ENCODE peak calls at places on chromosomes 7 and 10, in four cellular contexts. One of them, this sample, is unnamed.

GRCh38 chr7:138208864-138209263 is 132.6 kb downstream of the AKR1D1 start:
- DNase-seq in ovary: no peak
- DNase-seq in fibroblast of lung: no peak
- DNase-seq in CD8-positive, alpha-beta T cell: no peak
- DNase-seq in this sample: no peak

GRCh38 chr7:79176859-79177477 is 276.5 kb downstream of the MAGI2 start:
- DNase-seq in fibroblast of lung: peak; percentile 74
- DNase-seq in CD8-positive, alpha-beta T cell: no peak
- DNase-seq in ovary: no peak
- DNase-seq in this sample: no peak

GRCh38 chr10:59227136-59227673 is 50.8 kb downstream of the PHYHIPL start:
- DNase-seq in ovary: no peak
- DNase-seq in CD8-positive, alpha-beta T cell: no peak
- DNase-seq in fibroblast of lung: no peak
- DNase-seq in this sample: no peak

GRCh38 chr10:9823268-9823930 is 1194.3 kb upstream of the CELF2 start:
- DNase-seq in CD8-positive, alpha-beta T cell: no peak
- DNase-seq in fibroblast of lung: peak; percentile 18
- DNase-seq in ovary: no peak
- DNase-seq in this sample: no peak

GRCh38 chr10:1291178-1292090 is 235.2 kb downstream of the WDR37 start:
- DNase-seq in CD8-positive, alpha-beta T cell: no peak
- DNase-seq in ovary: no peak
- DNase-seq in fibroblast of lung: no peak
- DNase-seq in this sample: no peak

GRCh38 chr10:86545097-86545496 is 23.5 kb upstream of the WAPL start:
- DNase-seq in CD8-positive, alpha-beta T cell: no peak
- DNase-seq in fibroblast of lung: no peak
- DNase-seq in ovary: no peak
- DNase-seq in this sample: no peak

GRCh38 chr10:14371616-14372015 is 40.9 kb upstream of the FRMD4A start:
- DNase-seq in ovary: no peak
- DNase-seq in CD8-positive, alpha-beta T cell: no peak
- DNase-seq in fibroblast of lung: no peak
- DNase-seq in this sample: no peak

GRCh38 chr10:59131673-59132072 is 44.8 kb upstream of the PHYHIPL start:
- DNase-seq in CD8-positive, alpha-beta T cell: no peak
- DNase-seq in ovary: no peak
- DNase-seq in fibroblast of lung: no peak
- DNase-seq in this sample: no peak

GRCh38 chr7:17301491-17302101 is 3.1 kb downstream of the AHR start:
- DNase-seq in fibroblast of lung: peak; percentile 72
- DNase-seq in ovary: no peak
- DNase-seq in CD8-positive, alpha-beta T cell: peak; percentile 30
- DNase-seq in this sample: no peak

GRCh38 chr10:8049874-8050560 is 4.5 kb upstream of the GATA3 start:
- DNase-seq in fibroblast of lung: no peak
- DNase-seq in ovary: no peak
- DNase-seq in CD8-positive, alpha-beta T cell: no peak
- DNase-seq in this sample: no peak

GRCh38 chr7:10888861-10889260 is 84.8 kb upstream of the PHF14 start:
- DNase-seq in CD8-positive, alpha-beta T cell: peak; percentile 26
- DNase-seq in ovary: no peak
- DNase-seq in fibroblast of lung: no peak
- DNase-seq in this sample: no peak

GRCh38 chr10:79054203-79055099 is 14.3 kb upstream of the ZMIZ1 start:
- DNase-seq in fibroblast of lung: no peak
- DNase-seq in ovary: no peak
- DNase-seq in CD8-positive, alpha-beta T cell: no peak
- DNase-seq in this sample: no peak

GRCh38 chr10:112952282-112952991 is 2.4 kb downstream of the TCF7L2 start:
- DNase-seq in CD8-positive, alpha-beta T cell: no peak
- DNase-seq in ovary: peak; percentile 54
- DNase-seq in fibroblast of lung: no peak
- DNase-seq in this sample: peak; percentile 82

GRCh38 chr7:46685051-46685450 is 764.0 kb upstream of the IGFBP3 start:
- DNase-seq in CD8-positive, alpha-beta T cell: no peak
- DNase-seq in ovary: no peak
- DNase-seq in fibroblast of lung: no peak
- DNase-seq in this sample: no peak

GRCh38 chr10:79444243-79445119 is 943 bp downstream of the ZCCHC24 start:
- DNase-seq in ovary: peak; percentile 69
- DNase-seq in CD8-positive, alpha-beta T cell: peak; percentile 51
- DNase-seq in fibroblast of lung: peak; percentile 90
- DNase-seq in this sample: peak; percentile 91

GRCh38 chr10:70722820-70723424 is 50.6 kb downstream of the ADAMTS14 start:
- DNase-seq in ovary: no peak
- DNase-seq in CD8-positive, alpha-beta T cell: no peak
- DNase-seq in fibroblast of lung: peak; percentile 66
- DNase-seq in this sample: no peak

GRCh38 chr10:87505366-87506113 is 847 bp downstream of the MINPP1 start:
- DNase-seq in fibroblast of lung: peak; percentile 54
- DNase-seq in ovary: peak; percentile 53
- DNase-seq in CD8-positive, alpha-beta T cell: peak; percentile 33
- DNase-seq in this sample: peak; percentile 86

GRCh38 chr7:21547511-21547910 is 4.7 kb downstream of the DNAH11 start:
- DNase-seq in fibroblast of lung: peak; percentile 35
- DNase-seq in ovary: no peak
- DNase-seq in CD8-positive, alpha-beta T cell: no peak
- DNase-seq in this sample: no peak

DNA sequence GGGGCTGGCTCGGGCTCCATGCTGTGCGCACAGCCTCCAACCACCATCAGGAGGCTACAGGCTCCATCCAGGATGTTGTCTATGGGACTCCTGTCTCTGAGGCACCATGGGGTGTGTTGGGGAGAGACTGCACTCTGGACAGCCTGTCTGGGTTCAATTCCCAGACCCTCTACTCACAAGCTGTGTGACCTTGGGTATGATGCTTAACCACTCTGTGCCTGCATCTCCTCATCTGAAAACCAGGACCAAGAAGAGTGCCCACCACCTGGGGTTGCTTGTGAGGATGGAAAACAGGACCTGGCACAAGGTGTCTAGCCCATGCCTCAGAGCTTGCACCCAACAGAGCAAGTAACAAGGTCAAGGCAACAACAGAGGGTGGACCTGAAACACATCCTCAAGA is 109.8 kb downstream of the KCNMA1 start:
- DNase-seq in CD8-positive, alpha-beta T cell: no peak
- DNase-seq in ovary: no peak
- DNase-seq in fibroblast of lung: no peak
- DNase-seq in this sample: no peak
- TF ChIP-seq CTCF in CD8-positive, alpha-beta T cell: no peak
- TF ChIP-seq CTCF in ovary: no peak
- TF ChIP-seq CTCF in fibroblast of lung: no peak
- TF ChIP-seq CTCF in this sample: no peak

GRCh38 chr7:27918503-27918902 is 178.5 kb downstream of the TAX1BP1 start:
- DNase-seq in fibroblast of lung: no peak
- DNase-seq in CD8-positive, alpha-beta T cell: no peak
- DNase-seq in ovary: no peak
- DNase-seq in this sample: no peak

GRCh38 chr7:27914409-27914808 is 174.4 kb downstream of the TAX1BP1 start:
- DNase-seq in ovary: no peak
- DNase-seq in fibroblast of lung: no peak
- DNase-seq in CD8-positive, alpha-beta T cell: no peak
- DNase-seq in this sample: no peak

GRCh38 chr7:27917774-27918314 is 177.9 kb downstream of the TAX1BP1 start:
- DNase-seq in ovary: no peak
- DNase-seq in fibroblast of lung: no peak
- DNase-seq in CD8-positive, alpha-beta T cell: no peak
- DNase-seq in this sample: no peak

GRCh38 chr7:27916372-27916771 is 176.4 kb downstream of the TAX1BP1 start:
- DNase-seq in fibroblast of lung: no peak
- DNase-seq in ovary: no peak
- DNase-seq in CD8-positive, alpha-beta T cell: no peak
- DNase-seq in this sample: no peak

GRCh38 chr7:27917119-27917518 is 177.2 kb downstream of the TAX1BP1 start:
- DNase-seq in fibroblast of lung: no peak
- DNase-seq in ovary: no peak
- DNase-seq in CD8-positive, alpha-beta T cell: no peak
- DNase-seq in this sample: no peak
- H3K27ac ChIP-seq in fibroblast of lung: no peak overlapping the region
- H3K27ac ChIP-seq in ovary: no peak overlapping the region
- H3K27ac ChIP-seq in CD8-positive, alpha-beta T cell: no peak overlapping the region
- H3K27ac ChIP-seq in this sample: no peak overlapping the region

GRCh38 chr7:41745451-41745850 is 42.6 kb upstream of the INHBA start:
- DNase-seq in ovary: no peak
- DNase-seq in fibroblast of lung: no peak
- DNase-seq in CD8-positive, alpha-beta T cell: no peak
- DNase-seq in this sample: no peak
- TF ChIP-seq CTCF in ovary: no peak
- TF ChIP-seq CTCF in fibroblast of lung: no peak
- TF ChIP-seq CTCF in CD8-positive, alpha-beta T cell: no peak
- TF ChIP-seq CTCF in this sample: no peak

GRCh38 chr10:74825371-74826141 is 844 bp upstream of the KAT6B start:
- DNase-seq in fibroblast of lung: no peak
- DNase-seq in CD8-positive, alpha-beta T cell: peak; percentile 56
- DNase-seq in ovary: no peak
- DNase-seq in this sample: peak; percentile 90
- H3K27ac ChIP-seq in fibroblast of lung: peak overlapping the region; percentile 18
- H3K27ac ChIP-seq in CD8-positive, alpha-beta T cell: peak overlapping the region; percentile 61
- H3K27ac ChIP-seq in ovary: peak overlapping the region; percentile 92
- H3K27ac ChIP-seq in this sample: peak overlapping the region; percentile 99

GRCh38 chr7:1021931-1022330 is 22.4 kb upstream of the GPR146 start:
- DNase-seq in CD8-positive, alpha-beta T cell: no peak
- DNase-seq in fibroblast of lung: no peak
- DNase-seq in ovary: no peak
- DNase-seq in this sample: no peak

GRCh38 chr7:1021366-1021765 is 23.0 kb upstream of the GPR146 start:
- DNase-seq in ovary: no peak
- DNase-seq in CD8-positive, alpha-beta T cell: no peak
- DNase-seq in fibroblast of lung: no peak
- DNase-seq in this sample: no peak

GRCh38 chr7:1019789-1020610 is 24.3 kb upstream of the GPR146 start:
- DNase-seq in ovary: no peak
- DNase-seq in CD8-positive, alpha-beta T cell: no peak
- DNase-seq in fibroblast of lung: no peak
- DNase-seq in this sample: peak; percentile 68

GRCh38 chr7:1022356-1022755 is 22.0 kb upstream of the GPR146 start:
- DNase-seq in ovary: no peak
- DNase-seq in fibroblast of lung: no peak
- DNase-seq in CD8-positive, alpha-beta T cell: no peak
- DNase-seq in this sample: peak; percentile 50

DNA sequence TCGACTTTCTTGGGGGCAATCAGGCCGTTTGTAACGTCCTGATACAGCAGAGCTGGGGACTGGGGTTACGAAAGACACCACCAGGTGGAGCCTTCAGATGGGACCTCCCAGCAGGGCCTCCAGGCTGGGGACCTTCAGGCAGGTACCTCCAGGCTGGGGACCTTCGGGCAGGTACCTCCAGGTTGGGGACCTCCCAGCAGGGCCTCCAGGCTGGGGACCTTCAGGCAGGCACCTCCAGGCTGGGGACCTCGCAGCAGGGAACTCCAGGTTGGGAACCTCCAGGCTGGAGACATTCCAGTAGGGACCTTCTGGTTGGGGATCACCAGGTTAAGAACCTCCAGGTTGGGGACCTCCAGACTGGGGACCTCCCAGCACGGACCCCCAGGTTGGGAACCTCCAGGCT is 23.5 kb upstream of the GPR146 start:
- DNase-seq in CD8-positive, alpha-beta T cell: no peak
- DNase-seq in fibroblast of lung: no peak
- DNase-seq in ovary: no peak
- DNase-seq in this sample: no peak
- TF ChIP-seq CTCF in CD8-positive, alpha-beta T cell: no peak
- TF ChIP-seq CTCF in fibroblast of lung: no peak
- TF ChIP-seq CTCF in ovary: no peak
- TF ChIP-seq CTCF in this sample: no peak

GRCh38 chr10:34707656-34708055 is 107.4 kb downstream of the PARD3 start:
- DNase-seq in fibroblast of lung: no peak
- DNase-seq in ovary: no peak
- DNase-seq in CD8-positive, alpha-beta T cell: no peak
- DNase-seq in this sample: no peak

GRCh38 chr10:34702093-34702952 is 112.8 kb downstream of the PARD3 start:
- DNase-seq in CD8-positive, alpha-beta T cell: no peak
- DNase-seq in fibroblast of lung: no peak
- DNase-seq in ovary: no peak
- DNase-seq in this sample: no peak

GRCh38 chr10:34705563-34705962 is 109.5 kb downstream of the PARD3 start:
- DNase-seq in CD8-positive, alpha-beta T cell: no peak
- DNase-seq in ovary: no peak
- DNase-seq in fibroblast of lung: no peak
- DNase-seq in this sample: no peak

GRCh38 chr10:34702982-34703381 is 112.1 kb downstream of the PARD3 start:
- DNase-seq in ovary: no peak
- DNase-seq in fibroblast of lung: no peak
- DNase-seq in CD8-positive, alpha-beta T cell: no peak
- DNase-seq in this sample: no peak

GRCh38 chr10:34704526-34705184 is 110.4 kb downstream of the PARD3 start:
- DNase-seq in ovary: no peak
- DNase-seq in fibroblast of lung: no peak
- DNase-seq in CD8-positive, alpha-beta T cell: no peak
- DNase-seq in this sample: no peak
- H3K27ac ChIP-seq in ovary: peak overlapping the region; percentile 17
- H3K27ac ChIP-seq in fibroblast of lung: no peak overlapping the region
- H3K27ac ChIP-seq in CD8-positive, alpha-beta T cell: no peak overlapping the region
- H3K27ac ChIP-seq in this sample: no peak overlapping the region

GRCh38 chr10:73263948-73264347 is 11.5 kb upstream of the MRPS16 start:
- DNase-seq in ovary: no peak
- DNase-seq in fibroblast of lung: peak; percentile 56
- DNase-seq in CD8-positive, alpha-beta T cell: no peak
- DNase-seq in this sample: no peak
- TF ChIP-seq CTCF in ovary: no peak
- TF ChIP-seq CTCF in fibroblast of lung: peak; percentile 60
- TF ChIP-seq CTCF in CD8-positive, alpha-beta T cell: peak; percentile 44
- TF ChIP-seq CTCF in this sample: peak; percentile 28

DNA sequence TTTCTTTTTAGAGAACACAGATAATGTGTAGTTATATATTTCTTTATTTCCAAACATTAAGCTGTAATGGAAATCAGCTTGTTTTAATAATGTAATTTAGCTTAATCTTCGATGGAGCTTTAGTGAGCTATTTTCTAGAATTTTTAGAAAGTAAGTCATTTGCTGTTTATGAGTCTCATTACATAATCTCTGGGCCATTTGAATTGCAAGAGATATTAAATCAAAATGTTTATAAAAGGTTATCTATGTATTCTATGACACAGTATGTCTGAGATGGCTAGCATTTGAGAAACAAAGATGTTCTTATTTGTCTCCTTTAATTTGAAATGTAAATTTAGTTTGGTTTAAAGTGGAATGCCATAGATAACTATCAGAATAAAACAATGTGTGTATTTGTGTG is 477.9 kb upstream of the KLF6 start:
- DNase-seq in ovary: no peak
- DNase-seq in fibroblast of lung: no peak
- DNase-seq in CD8-positive, alpha-beta T cell: no peak
- DNase-seq in this sample: no peak
- H3K27ac ChIP-seq in ovary: no peak overlapping the region
- H3K27ac ChIP-seq in fibroblast of lung: no peak overlapping the region
- H3K27ac ChIP-seq in CD8-positive, alpha-beta T cell: no peak overlapping the region
- H3K27ac ChIP-seq in this sample: no peak overlapping the region

This sample was measured in left lung.